ENCODE peak calls at places on chromosomes 16 and 17, in five cellular contexts. One of them, this sample, is unnamed.

GRCh38 chr16:8869212-8869987 is 594 bp upstream of the CARHSP1 start:
- DNase-seq in Peyer's patch: no peak
- DNase-seq in activated B cell treated with CpG ODN at 0.5 μM for 24 hours: no peak
- DNase-seq in GM13976: peak
- DNase-seq in astrocyte of the cerebellum: no peak
- DNase-seq in this sample: no peak

GRCh38 chr17:83053779-83054451 is 25.5 kb upstream of the METRNL start:
- DNase-seq in activated B cell treated with CpG ODN at 0.5 μM for 24 hours: peak
- DNase-seq in astrocyte of the cerebellum: no peak
- DNase-seq in GM13976: no peak
- DNase-seq in Peyer's patch: peak
- DNase-seq in this sample: peak

GRCh38 chr16:64589836-64590235 is 532.0 kb downstream of the CDH11 start:
- DNase-seq in Peyer's patch: no peak
- DNase-seq in astrocyte of the cerebellum: no peak
- DNase-seq in GM13976: no peak
- DNase-seq in activated B cell treated with CpG ODN at 0.5 μM for 24 hours: no peak
- DNase-seq in this sample: no peak

GRCh38 chr17:27413792-27414191 is 42.5 kb upstream of the KSR1 start:
- DNase-seq in astrocyte of the cerebellum: no peak
- DNase-seq in GM13976: no peak
- DNase-seq in activated B cell treated with CpG ODN at 0.5 μM for 24 hours: no peak
- DNase-seq in Peyer's patch: no peak
- DNase-seq in this sample: no peak

GRCh38 chr16:67284699-67285646 is 5.6 kb downstream of the PLEKHG4 start:
- DNase-seq in astrocyte of the cerebellum: no peak
- DNase-seq in activated B cell treated with CpG ODN at 0.5 μM for 24 hours: no peak
- DNase-seq in GM13976: no peak
- DNase-seq in Peyer's patch: peak
- DNase-seq in this sample: peak

GRCh38 chr17:78944956-78945355 is 19.8 kb upstream of the TIMP2 start:
- DNase-seq in astrocyte of the cerebellum: no peak
- DNase-seq in GM13976: no peak
- DNase-seq in activated B cell treated with CpG ODN at 0.5 μM for 24 hours: no peak
- DNase-seq in Peyer's patch: no peak
- DNase-seq in this sample: no peak

GRCh38 chr16:52271088-52271487 is 275.9 kb downstream of the TOX3 start:
- DNase-seq in Peyer's patch: no peak
- DNase-seq in astrocyte of the cerebellum: no peak
- DNase-seq in GM13976: no peak
- DNase-seq in activated B cell treated with CpG ODN at 0.5 μM for 24 hours: no peak
- DNase-seq in this sample: no peak

GRCh38 chr16:85798901-85799496 is 345 bp downstream of the EMC8 start:
- DNase-seq in GM13976: peak
- DNase-seq in Peyer's patch: no peak
- DNase-seq in activated B cell treated with CpG ODN at 0.5 μM for 24 hours: no peak
- DNase-seq in astrocyte of the cerebellum: no peak
- DNase-seq in this sample: no peak

DNA sequence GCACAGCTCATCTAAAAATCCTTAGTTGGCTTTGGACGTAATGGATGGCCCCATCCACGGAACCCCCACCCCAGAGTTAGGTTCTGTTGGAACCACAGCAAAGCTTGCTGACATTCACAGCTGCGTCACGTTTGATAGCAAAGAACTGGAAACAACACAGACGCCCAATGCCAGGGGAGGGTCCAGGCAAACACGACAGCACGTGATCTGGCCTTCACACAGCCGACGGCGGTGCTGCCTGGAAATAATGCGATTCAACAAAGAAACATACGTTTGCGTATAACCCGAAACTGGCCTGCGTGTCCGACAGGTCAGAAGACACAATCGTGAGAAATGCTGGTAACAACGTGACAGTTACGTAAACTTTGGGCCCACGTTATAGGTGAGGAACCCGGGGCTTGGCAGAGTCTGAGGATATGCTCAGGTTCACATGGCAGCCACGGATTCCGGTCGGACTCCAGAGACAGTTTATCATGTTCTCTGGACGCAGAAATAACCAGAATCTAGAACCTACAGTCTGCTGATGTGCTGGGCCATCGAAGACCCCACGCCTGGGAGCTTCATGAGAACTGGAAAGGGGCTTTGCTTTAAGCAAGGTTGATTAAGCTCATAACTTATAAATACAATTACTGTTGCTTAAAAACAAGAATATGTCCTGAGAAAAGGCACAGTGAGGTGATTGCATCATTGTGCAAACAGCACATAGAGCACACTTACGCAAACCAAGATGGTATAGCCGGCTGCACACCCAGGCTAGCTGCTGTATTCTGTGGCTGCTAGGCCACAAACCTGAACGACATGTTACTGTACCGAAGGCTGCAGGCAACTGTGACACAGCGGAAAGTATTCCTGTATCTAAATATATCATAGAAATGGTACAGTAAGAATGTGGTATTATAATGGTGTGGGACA is 70.4 kb downstream of the RPH3AL start:
- DNase-seq in GM13976: no peak
- DNase-seq in activated B cell treated with CpG ODN at 0.5 μM for 24 hours: no peak
- DNase-seq in astrocyte of the cerebellum: no peak
- DNase-seq in Peyer's patch: peak
- DNase-seq in this sample: no peak
- TF ChIP-seq CTCF in GM13976: no peak
- TF ChIP-seq CTCF in activated B cell treated with CpG ODN at 0.5 μM for 24 hours: no peak
- TF ChIP-seq CTCF in astrocyte of the cerebellum: no peak
- TF ChIP-seq CTCF in Peyer's patch: no peak
- TF ChIP-seq CTCF in this sample: no peak

GRCh38 chr16:14399397-14400284 is 230.4 kb downstream of the PARN start:
- DNase-seq in Peyer's patch: no peak
- DNase-seq in astrocyte of the cerebellum: peak
- DNase-seq in activated B cell treated with CpG ODN at 0.5 μM for 24 hours: no peak
- DNase-seq in GM13976: no peak
- DNase-seq in this sample: peak
- TF ChIP-seq CTCF in Peyer's patch: no peak
- TF ChIP-seq CTCF in astrocyte of the cerebellum: no peak
- TF ChIP-seq CTCF in activated B cell treated with CpG ODN at 0.5 μM for 24 hours: no peak
- TF ChIP-seq CTCF in GM13976: no peak
- TF ChIP-seq CTCF in this sample: no peak

DNA sequence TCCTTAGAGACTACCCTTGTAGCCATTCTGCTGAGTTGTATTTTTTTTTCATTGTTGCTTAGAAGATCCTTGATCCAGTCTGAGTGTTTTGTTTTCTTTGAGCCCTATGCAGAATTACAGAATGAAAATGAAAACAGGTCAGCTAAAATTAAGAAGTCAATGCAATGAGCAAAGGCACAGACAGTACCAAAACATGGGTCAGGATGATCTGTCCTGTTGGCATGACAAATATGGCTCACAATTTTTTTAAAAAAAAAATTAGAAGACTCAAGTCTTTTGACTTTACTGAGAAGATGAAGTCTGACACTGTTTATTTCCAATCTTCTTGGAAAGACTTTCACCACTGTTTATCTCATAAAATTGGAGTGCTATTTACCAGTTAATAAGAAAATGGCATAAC is 32.4 kb downstream of the KCNJ16 start:
- DNase-seq in astrocyte of the cerebellum: no peak
- DNase-seq in activated B cell treated with CpG ODN at 0.5 μM for 24 hours: no peak
- DNase-seq in GM13976: no peak
- DNase-seq in Peyer's patch: no peak
- DNase-seq in this sample: no peak
- TF ChIP-seq CTCF in astrocyte of the cerebellum: no peak
- TF ChIP-seq CTCF in activated B cell treated with CpG ODN at 0.5 μM for 24 hours: no peak
- TF ChIP-seq CTCF in GM13976: no peak
- TF ChIP-seq CTCF in Peyer's patch: no peak
- TF ChIP-seq CTCF in this sample: no peak

GRCh38 chr16:4684030-4684715 is 9.2 kb upstream of the NUDT16L1 start:
- DNase-seq in Peyer's patch: no peak
- DNase-seq in activated B cell treated with CpG ODN at 0.5 μM for 24 hours: no peak
- DNase-seq in GM13976: no peak
- DNase-seq in astrocyte of the cerebellum: no peak
- DNase-seq in this sample: peak

GRCh38 chr16:4683255-4684029 is 9.9 kb upstream of the NUDT16L1 start:
- DNase-seq in Peyer's patch: no peak
- DNase-seq in astrocyte of the cerebellum: no peak
- DNase-seq in GM13976: no peak
- DNase-seq in activated B cell treated with CpG ODN at 0.5 μM for 24 hours: no peak
- DNase-seq in this sample: no peak

GRCh38 chr16:4681471-4682083 is 11.8 kb upstream of the NUDT16L1 start:
- DNase-seq in Peyer's patch: no peak
- DNase-seq in activated B cell treated with CpG ODN at 0.5 μM for 24 hours: no peak
- DNase-seq in astrocyte of the cerebellum: no peak
- DNase-seq in GM13976: no peak
- DNase-seq in this sample: peak

GRCh38 chr16:4682084-4682581 is 11.2 kb upstream of the NUDT16L1 start:
- DNase-seq in Peyer's patch: no peak
- DNase-seq in activated B cell treated with CpG ODN at 0.5 μM for 24 hours: no peak
- DNase-seq in astrocyte of the cerebellum: no peak
- DNase-seq in GM13976: no peak
- DNase-seq in this sample: no peak

DNA sequence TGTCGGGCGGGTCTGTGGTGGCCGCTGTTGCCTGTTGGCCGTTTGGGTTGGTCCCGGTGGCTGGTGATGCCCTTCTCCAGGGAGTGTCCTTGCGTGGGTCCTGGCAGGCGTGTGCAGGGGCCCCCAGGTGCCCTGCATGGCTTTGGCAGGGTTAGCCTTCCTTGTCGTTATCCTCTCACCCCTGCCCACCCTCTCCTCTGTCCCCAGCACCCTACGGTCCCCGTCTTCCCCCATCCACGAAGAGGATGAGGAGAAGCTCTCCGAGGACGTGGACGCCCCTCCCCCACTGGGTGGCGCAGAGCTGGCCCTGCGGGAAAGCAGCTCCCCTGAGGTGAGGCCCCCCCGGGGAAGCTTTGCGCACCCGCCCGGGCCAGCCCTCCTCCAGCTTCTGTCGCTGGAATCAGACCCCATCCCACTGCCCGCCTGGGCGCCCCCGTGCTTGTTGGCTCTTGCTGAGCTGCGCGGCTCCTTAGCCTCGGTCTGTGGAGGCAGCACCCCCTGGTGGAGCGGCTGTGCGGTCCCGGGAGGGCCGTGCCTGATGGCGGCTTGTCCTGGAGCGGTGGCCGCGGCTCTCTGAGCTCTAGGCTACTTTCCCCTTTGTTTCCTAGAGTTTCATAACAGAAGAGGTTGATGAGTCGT is 10.6 kb upstream of the NUDT16L1 start:
- DNase-seq in GM13976: no peak
- DNase-seq in activated B cell treated with CpG ODN at 0.5 μM for 24 hours: no peak
- DNase-seq in astrocyte of the cerebellum: peak
- DNase-seq in Peyer's patch: peak
- DNase-seq in this sample: no peak
- TF ChIP-seq CTCF in GM13976: peak
- TF ChIP-seq CTCF in activated B cell treated with CpG ODN at 0.5 μM for 24 hours: no peak
- TF ChIP-seq CTCF in astrocyte of the cerebellum: peak
- TF ChIP-seq CTCF in Peyer's patch: no peak
- TF ChIP-seq CTCF in this sample: no peak

GRCh38 chr16:72530434-72530833 is 358.5 kb upstream of the PMFBP1 start:
- DNase-seq in astrocyte of the cerebellum: no peak
- DNase-seq in GM13976: no peak
- DNase-seq in Peyer's patch: no peak
- DNase-seq in activated B cell treated with CpG ODN at 0.5 μM for 24 hours: no peak
- DNase-seq in this sample: no peak
- TF ChIP-seq CTCF in astrocyte of the cerebellum: peak
- TF ChIP-seq CTCF in GM13976: no peak
- TF ChIP-seq CTCF in Peyer's patch: no peak
- TF ChIP-seq CTCF in activated B cell treated with CpG ODN at 0.5 μM for 24 hours: no peak
- TF ChIP-seq CTCF in this sample: no peak

GRCh38 chr16:25228372-25228771 is 11.6 kb downstream of the AQP8 start:
- DNase-seq in Peyer's patch: no peak
- DNase-seq in astrocyte of the cerebellum: no peak
- DNase-seq in GM13976: no peak
- DNase-seq in activated B cell treated with CpG ODN at 0.5 μM for 24 hours: no peak
- DNase-seq in this sample: no peak
- TF ChIP-seq CTCF in Peyer's patch: no peak
- TF ChIP-seq CTCF in astrocyte of the cerebellum: no peak
- TF ChIP-seq CTCF in GM13976: no peak
- TF ChIP-seq CTCF in activated B cell treated with CpG ODN at 0.5 μM for 24 hours: no peak
- TF ChIP-seq CTCF in this sample: no peak

GRCh38 chr16:19167710-19168172 is 299 bp upstream of the SYT17 start:
- DNase-seq in astrocyte of the cerebellum: peak
- DNase-seq in GM13976: peak
- DNase-seq in Peyer's patch: peak
- DNase-seq in activated B cell treated with CpG ODN at 0.5 μM for 24 hours: peak
- DNase-seq in this sample: peak

GRCh38 chr16:19165101-19165500 is 2.9 kb upstream of the SYT17 start:
- DNase-seq in activated B cell treated with CpG ODN at 0.5 μM for 24 hours: no peak
- DNase-seq in Peyer's patch: no peak
- DNase-seq in GM13976: no peak
- DNase-seq in astrocyte of the cerebellum: no peak
- DNase-seq in this sample: no peak

GRCh38 chr16:19164285-19164684 is 3.8 kb upstream of the SYT17 start:
- DNase-seq in Peyer's patch: no peak
- DNase-seq in astrocyte of the cerebellum: no peak
- DNase-seq in activated B cell treated with CpG ODN at 0.5 μM for 24 hours: no peak
- DNase-seq in GM13976: no peak
- DNase-seq in this sample: no peak

GRCh38 chr16:19168173-19169080 is at the start of gene SYT17:
- DNase-seq in GM13976: peak
- DNase-seq in astrocyte of the cerebellum: no peak
- DNase-seq in Peyer's patch: peak
- DNase-seq in activated B cell treated with CpG ODN at 0.5 μM for 24 hours: peak
- DNase-seq in this sample: no peak

DNA sequence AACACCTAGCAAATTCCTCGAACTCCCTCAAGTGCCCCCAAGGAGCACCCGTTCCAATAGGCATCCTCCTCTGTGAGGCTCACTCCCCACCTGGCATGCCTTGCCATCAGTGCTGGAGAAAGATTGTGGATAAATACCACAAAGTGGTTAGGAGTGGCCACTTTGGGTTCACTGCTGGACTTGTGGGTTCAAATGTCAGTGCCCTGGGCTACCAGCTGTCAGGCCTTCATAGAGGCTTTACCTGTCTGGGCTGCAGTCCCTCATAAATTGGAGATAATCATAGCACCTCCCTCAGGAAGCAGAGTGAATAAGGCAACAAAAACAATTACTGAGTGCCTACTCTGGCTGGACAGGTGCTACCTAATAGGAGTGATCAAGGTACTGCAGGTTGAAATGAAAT is 1.5 kb upstream of the SYT17 start:
- DNase-seq in activated B cell treated with CpG ODN at 0.5 μM for 24 hours: no peak
- DNase-seq in GM13976: no peak
- DNase-seq in astrocyte of the cerebellum: no peak
- DNase-seq in Peyer's patch: no peak
- DNase-seq in this sample: no peak
- TF ChIP-seq CTCF in activated B cell treated with CpG ODN at 0.5 μM for 24 hours: no peak
- TF ChIP-seq CTCF in GM13976: peak
- TF ChIP-seq CTCF in astrocyte of the cerebellum: no peak
- TF ChIP-seq CTCF in Peyer's patch: no peak
- TF ChIP-seq CTCF in this sample: no peak

GRCh38 chr17:57868007-57868774 is 18.3 kb upstream of the MRPS23 start:
- DNase-seq in astrocyte of the cerebellum: peak
- DNase-seq in activated B cell treated with CpG ODN at 0.5 μM for 24 hours: peak
- DNase-seq in GM13976: peak
- DNase-seq in Peyer's patch: peak
- DNase-seq in this sample: peak
- TF ChIP-seq CTCF in astrocyte of the cerebellum: peak
- TF ChIP-seq CTCF in activated B cell treated with CpG ODN at 0.5 μM for 24 hours: no peak
- TF ChIP-seq CTCF in GM13976: no peak
- TF ChIP-seq CTCF in Peyer's patch: no peak
- TF ChIP-seq CTCF in this sample: peak

GRCh38 chr17:36600936-36601302 is 464 bp upstream of the MRM1 start:
- DNase-seq in Peyer's patch: no peak
- DNase-seq in activated B cell treated with CpG ODN at 0.5 μM for 24 hours: no peak
- DNase-seq in astrocyte of the cerebellum: no peak
- DNase-seq in GM13976: no peak
- DNase-seq in this sample: no peak
- TF ChIP-seq CTCF in Peyer's patch: no peak
- TF ChIP-seq CTCF in activated B cell treated with CpG ODN at 0.5 μM for 24 hours: no peak
- TF ChIP-seq CTCF in astrocyte of the cerebellum: no peak
- TF ChIP-seq CTCF in GM13976: no peak
- TF ChIP-seq CTCF in this sample: no peak